ENCODE peak calls at places on chromosomes 11 and 22, in nine cellular contexts. F is T-cell; M is mesenchymal stem cell; Q is stimulated activated CD4-positive, alpha-beta T cell treated with anti-CD3 and anti-CD28 coated beads, TNF-alpha, amount 100 ng/mL, for 1 hour; P is amygdala; G is GM13976; Z is omental fat pad; D is cardiac muscle cell; V is stimulated activated naive CD4-positive, alpha-beta T cell. S is an unnamed sample.

GRCh38 chr11:106683435-106683834 is 334.8 kb downstream of the GUCY1A2 start:
- DNase-seq in F (no peak), M (no peak), Q (no peak), P (no peak), G (no peak), Z (no peak), D (no peak), V (no peak), S (no peak)

GRCh38 chr11:63862923-63863322 is 24.0 kb downstream of the MARK2 start:
- DNase-seq in F (no peak), M (peak; percentile 56), Q (no peak), P (no peak), G (no peak), Z (no peak), D (no peak), V (peak; percentile 15), S (no peak)

GRCh38 chr11:114219559-114220349 is 76.4 kb upstream of the NNMT start:
- DNase-seq in F (no peak), M (peak; percentile 89), Q (no peak), P (no peak), G (no peak), Z (no peak), D (peak; percentile 78), V (no peak), S (no peak)

GRCh38 chr11:68420171-68420570 is 40.4 kb upstream of the PPP6R3 start:
- DNase-seq in F (no peak), M (no peak), Q (no peak), P (no peak), G (no peak), Z (no peak), D (no peak), V (no peak), S (no peak)

GRCh38 chr11:108198833-108199232 is 23.6 kb downstream of the NPAT start:
- DNase-seq in F (no peak), M (no peak), Q (no peak), P (no peak), G (no peak), Z (no peak), D (no peak), V (no peak), S (no peak)

GRCh38 chr22:46537946-46538815 is 761 bp upstream of the CELSR1 start:
- DNase-seq in F (no peak), M (no peak), Q (no peak), P (no peak), G (no peak), Z (no peak), D (peak; percentile 72), V (no peak), S (no peak)

GRCh38 chr22:45612940-45613339 is 58.7 kb upstream of the ATXN10 start:
- DNase-seq in F (no peak), M (no peak), Q (no peak), P (no peak), G (no peak), Z (no peak), D (no peak), V (no peak), S (no peak)

GRCh38 chr22:47061226-47061625 is 298.8 kb downstream of the TBC1D22A start:
- DNase-seq in F (no peak), M (no peak), Q (no peak), P (no peak), G (no peak), Z (no peak), D (no peak), V (no peak), S (no peak)

GRCh38 chr11:42161886-42162285 is 702.4 kb upstream of the LRRC4C start:
- DNase-seq in F (no peak), M (no peak), Q (no peak), P (no peak), G (no peak), Z (no peak), D (no peak), V (no peak), S (no peak)

GRCh38 chr11:69295995-69296889 is 2.3 kb downstream of the MYEOV start:
- DNase-seq in F (no peak), M (peak; percentile 97), Q (no peak), P (no peak), G (no peak), Z (peak; percentile 37), D (no peak), V (no peak), S (no peak)

GRCh38 chr11:69828971-69829344 is 9.7 kb upstream of the FGF3 start:
- DNase-seq in F (no peak), M (no peak), Q (no peak), P (no peak), G (no peak), Z (no peak), D (no peak), V (no peak), S (no peak)

GRCh38 chr22:35437038-35437437 is 37.1 kb downstream of the MCM5 start:
- DNase-seq in F (no peak), M (no peak), Q (no peak), P (no peak), G (no peak), Z (no peak), D (no peak), V (no peak), S (no peak)

GRCh38 chr11:73322111-73322985 is 14.3 kb downstream of the ARHGEF17 start:
- DNase-seq in F (no peak), M (peak; percentile 69), Q (no peak), P (no peak), G (peak; percentile 55), Z (no peak), D (no peak), V (no peak), S (no peak)

GRCh38 chr11:114362958-114363357 is 37.4 kb downstream of the C11orf71 start:
- DNase-seq in F (no peak), M (no peak), Q (no peak), P (no peak), G (no peak), Z (no peak), D (no peak), V (no peak), S (no peak)

GRCh38 chr11:15911377-15912044 is 444.8 kb downstream of the SOX6 start:
- DNase-seq in F (no peak), M (peak; percentile 84), Q (no peak), P (no peak), G (no peak), Z (no peak), D (peak; percentile 74), V (no peak), S (no peak)

GRCh38 chr11:9137293-9138132 is 46.1 kb upstream of the SCUBE2 start:
- DNase-seq in F (peak; percentile 15), M (peak; percentile 78), Q (peak; percentile 63), P (peak; percentile 40), G (peak; percentile 71), Z (peak; percentile 48), D (peak; percentile 79), V (peak; percentile 62), S (peak; percentile 65)

GRCh38 chr11:75471134-75471943 is 38.3 kb upstream of the KLHL35 start:
- DNase-seq in F (no peak), M (no peak), Q (no peak), P (no peak), G (no peak), Z (no peak), D (no peak), V (no peak), S (no peak)

GRCh38 chr11:116870054-116870453 is 32.6 kb upstream of the APOA1 start:
- DNase-seq in F (no peak), M (no peak), Q (no peak), P (no peak), G (no peak), Z (no peak), D (no peak), V (no peak), S (peak; percentile 57)

GRCh38 chr11:7673724-7674434 is 579 bp upstream of the CYB5R2 start:
- DNase-seq in F (no peak), M (peak; percentile 37), Q (no peak), P (no peak), G (peak; percentile 75), Z (no peak), D (peak; percentile 45), V (peak; percentile 30), S (no peak)

GRCh38 chr11:44229003-44229570 is 80.9 kb downstream of the ALX4 start:
- DNase-seq in F (no peak), M (no peak), Q (no peak), P (no peak), G (no peak), Z (no peak), D (no peak), V (no peak), S (no peak)

GRCh38 chr11:63262562-63262961 is 19.2 kb upstream of the SLC22A25 start:
- DNase-seq in F (no peak), M (no peak), Q (no peak), P (no peak), G (no peak), Z (no peak), D (no peak), V (no peak), S (no peak)

GRCh38 chr11:103832762-103833161 is 203.7 kb upstream of the DDI1 start:
- DNase-seq in F (no peak), M (no peak), Q (no peak), P (no peak), G (no peak), Z (no peak), D (no peak), V (no peak), S (no peak)

GRCh38 chr22:37636186-37636948 is 3.1 kb upstream of the SH3BP1 start:
- DNase-seq in F (no peak), M (peak; percentile 91), Q (no peak), P (no peak), G (no peak), Z (no peak), D (no peak), V (peak; percentile 19), S (peak; percentile 67)

GRCh38 chr11:28514391-28514790 is 406.2 kb downstream of the METTL15 start:
- DNase-seq in F (no peak), M (no peak), Q (no peak), P (no peak), G (no peak), Z (no peak), D (no peak), V (no peak), S (no peak)

GRCh38 chr22:50139843-50140415 is 30.6 kb upstream of the PANX2 start:
- DNase-seq in F (no peak), M (no peak), Q (no peak), P (no peak), G (peak; percentile 24), Z (no peak), D (no peak), V (no peak), S (no peak)

GRCh38 chr11:10414181-10414580 is 40.9 kb upstream of the AMPD3 start:
- DNase-seq in F (no peak), M (no peak), Q (no peak), P (no peak), G (no peak), Z (no peak), D (no peak), V (no peak), S (no peak)

GRCh38 chr11:86696004-86696403 is 23.6 kb upstream of the ME3 start:
- DNase-seq in F (no peak), M (peak; percentile 93), Q (no peak), P (no peak), G (no peak), Z (no peak), D (no peak), V (no peak), S (no peak)

GRCh38 chr11:59097113-59097708 is 9.8 kb upstream of the FAM111B start:
- DNase-seq in F (peak; percentile 53), M (peak; percentile 71), Q (peak; percentile 38), P (no peak), G (peak; percentile 14), Z (peak; percentile 42), D (peak; percentile 55), V (peak; percentile 73), S (peak; percentile 70)

GRCh38 chr11:12673601-12673923 is 659 bp upstream of the TEAD1 start:
- DNase-seq in F (no peak), M (no peak), Q (no peak), P (no peak), G (no peak), Z (no peak), D (no peak), V (no peak), S (peak; percentile 3)

GRCh38 chr11:130162733-130163132 is 3.2 kb downstream of the ST14 start:
- DNase-seq in F (no peak), M (peak; percentile 45), Q (no peak), P (no peak), G (no peak), Z (no peak), D (peak; percentile 48), V (no peak), S (no peak)

GRCh38 chr11:76824083-76824939 is 36.4 kb upstream of the ACER3 start:
- DNase-seq in F (no peak), M (peak; percentile 66), Q (no peak), P (no peak), G (no peak), Z (no peak), D (no peak), V (no peak), S (no peak)

S was measured in stimulated activated effector memory CD8-positive, alpha-beta T cell treated with anti-CD3 and anti-CD28 coated beads, Interleukin-12 subunit alpha, Interleukin-12 subunit beta, amount 100 ng/mL, for 72 hours.